ENCODE peak calls at places on chromosome 15, in seven cellular contexts. D is right lobe of liver, J is upper lobe of right lung, O is tibial artery, T is ovary, M is heart right ventricle, Y is PC-9. I is an unnamed sample.

GRCh38 chr15:34837246-34838016 is 42.1 kb upstream of the ACTC1 start:
- DNase-seq in D (no peak), J (no peak), O (peak; percentile 67), T (no peak), M (no peak), Y (no peak), I (no peak)

GRCh38 chr15:31523655-31524049 is 197.0 kb downstream of the KLF13 start:
- DNase-seq in D (no peak), J (no peak), O (no peak), T (no peak), M (no peak), Y (no peak), I (no peak)

GRCh38 chr15:94174399-94174802 is 57.0 kb upstream of the MCTP2 start:
- DNase-seq in D (no peak), J (no peak), O (no peak), T (no peak), M (no peak), Y (no peak), I (no peak)

GRCh38 chr15:85886345-85886935 is 91.7 kb upstream of the KLHL25 start:
- DNase-seq in D (no peak), J (no peak), O (no peak), T (no peak), M (no peak), Y (no peak), I (no peak)

GRCh38 chr15:36961956-36962355 is 138.4 kb downstream of the MEIS2 start:
- DNase-seq in D (no peak), J (no peak), O (no peak), T (no peak), M (no peak), Y (no peak), I (no peak)

GRCh38 chr15:63523306-63523990 is 19.1 kb downstream of the USP3 start:
- DNase-seq in D (no peak), J (no peak), O (no peak), T (no peak), M (no peak), Y (no peak), I (no peak)

GRCh38 chr15:58770519-58770856 is 614 bp upstream of the MINDY2 start:
- DNase-seq in D (no peak), J (no peak), O (no peak), T (no peak), M (no peak), Y (peak; percentile 67), I (no peak)

GRCh38 chr15:78929536-78930264 is 15.1 kb downstream of the CTSH start:
- DNase-seq in D (no peak), J (peak; percentile 58), O (no peak), T (peak; percentile 31), M (no peak), Y (peak; percentile 71), I (no peak)

GRCh38 chr15:27342991-27343390 is 372.0 kb downstream of the GABRG3 start:
- DNase-seq in D (no peak), J (no peak), O (no peak), T (no peak), M (no peak), Y (no peak), I (no peak)

GRCh38 chr15:80822666-80823065 is 43.5 kb downstream of the CEMIP start:
- DNase-seq in D (no peak), J (no peak), O (no peak), T (no peak), M (no peak), Y (no peak), I (no peak)

GRCh38 chr15:64305261-64305660 is 50.7 kb downstream of the CSNK1G1 start:
- DNase-seq in D (no peak), J (no peak), O (no peak), T (no peak), M (no peak), Y (no peak), I (no peak)

GRCh38 chr15:28904541-28905303 is 18.9 kb downstream of the APBA2 start:
- DNase-seq in D (no peak), J (peak; percentile 40), O (peak; percentile 44), T (no peak), M (no peak), Y (no peak), I (no peak)

GRCh38 chr15:82804575-82804949 is 1.3 kb downstream of the FSD2 start:
- DNase-seq in D (no peak), J (no peak), O (no peak), T (no peak), M (no peak), Y (no peak), I (no peak)

GRCh38 chr15:81002254-81003022 is 1.7 kb downstream of the TLNRD1 start:
- DNase-seq in D (peak; percentile 36), J (no peak), O (no peak), T (peak; percentile 50), M (peak; percentile 45), Y (no peak), I (no peak)

GRCh38 chr15:78148392-78149067 is 632 bp upstream of the IDH3A start:
- DNase-seq in D (no peak), J (no peak), O (no peak), T (no peak), M (no peak), Y (no peak), I (no peak)

GRCh38 chr15:80152896-80153876 is at the start of gene FAH:
- DNase-seq in D (no peak), J (no peak), O (no peak), T (no peak), M (no peak), Y (peak; percentile 73), I (no peak)

GRCh38 chr15:84840741-84841429 is 23.7 kb downstream of the ALPK3 start:
- DNase-seq in D (peak; percentile 88), J (peak; percentile 91), O (peak; percentile 95), T (no peak), M (peak; percentile 73), Y (peak; percentile 86), I (peak; percentile 74)
- H3K4me1 ChIP-seq in D (no peaks in the 10 kb centered on the region), J (peaks cover 19% of the 10 kb centered on the region), O (peaks cover 49% of the 10 kb centered on the region), T (peaks cover 3% of the 10 kb centered on the region), M (peaks cover 40% of the 10 kb centered on the region), Y (peaks cover 35% of the 10 kb centered on the region), I (no peaks in the 10 kb centered on the region)

GRCh38 chr15:52502608-52503007 is 26.1 kb downstream of the MYO5A start:
- DNase-seq in D (no peak), J (no peak), O (no peak), T (no peak), M (no peak), Y (no peak), I (no peak)

GRCh38 chr15:52505141-52505540 is 23.5 kb downstream of the MYO5A start:
- DNase-seq in D (no peak), J (peak; percentile 68), O (no peak), T (no peak), M (peak; percentile 15), Y (no peak), I (no peak)

GRCh38 chr15:52509500-52510244 is 19.0 kb downstream of the MYO5A start:
- DNase-seq in D (no peak), J (no peak), O (no peak), T (no peak), M (no peak), Y (no peak), I (no peak)

GRCh38 chr15:52503788-52504496 is 24.7 kb downstream of the MYO5A start:
- DNase-seq in D (no peak), J (no peak), O (no peak), T (no peak), M (no peak), Y (no peak), I (no peak)

DNA sequence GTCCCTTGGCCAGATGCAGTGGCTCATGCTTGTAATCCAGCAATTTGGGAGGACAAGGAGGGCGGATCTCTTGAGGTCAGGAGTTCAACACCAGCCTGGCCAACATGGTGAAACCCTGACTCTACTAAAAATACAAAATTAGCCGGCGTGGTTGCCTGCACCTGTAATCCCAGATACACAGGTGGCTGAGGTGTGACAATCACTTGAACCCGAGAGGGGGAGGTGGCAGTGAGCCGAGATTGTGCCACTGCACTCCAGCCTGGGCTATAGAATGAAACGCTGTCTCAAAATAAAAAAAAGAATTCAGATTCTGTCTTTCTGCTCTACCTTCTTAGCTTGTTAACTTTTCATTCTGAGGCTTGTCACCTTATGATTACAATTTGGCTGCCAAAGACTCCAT is 22.1 kb downstream of the MYO5A start:
- DNase-seq in D (no peak), J (no peak), O (no peak), T (no peak), M (no peak), Y (no peak), I (no peak)
- H3K4me1 ChIP-seq in D (no peaks in the 10 kb centered on the region), J (no peaks in the 10 kb centered on the region), O (no peaks in the 10 kb centered on the region), T (no peaks in the 10 kb centered on the region), M (peaks cover 6% of the 10 kb centered on the region), Y (no peaks in the 10 kb centered on the region), I (no peaks in the 10 kb centered on the region)

GRCh38 chr15:100592898-100593297 is 9.1 kb downstream of the LINS1 start:
- DNase-seq in D (no peak), J (no peak), O (no peak), T (no peak), M (no peak), Y (no peak), I (no peak)

GRCh38 chr15:100588638-100589242 is 13.2 kb downstream of the LINS1 start:
- DNase-seq in D (no peak), J (no peak), O (no peak), T (no peak), M (no peak), Y (no peak), I (no peak)

GRCh38 chr15:100593431-100593830 is 8.6 kb downstream of the LINS1 start:
- DNase-seq in D (no peak), J (no peak), O (no peak), T (no peak), M (no peak), Y (no peak), I (no peak)

GRCh38 chr15:100595964-100596363 is 6.0 kb downstream of the LINS1 start:
- DNase-seq in D (no peak), J (no peak), O (no peak), T (no peak), M (no peak), Y (no peak), I (no peak)

GRCh38 chr15:100591835-100592234 is 10.1 kb downstream of the LINS1 start:
- DNase-seq in D (no peak), J (no peak), O (no peak), T (no peak), M (no peak), Y (no peak), I (no peak)
- H3K4me1 ChIP-seq in D (no peaks in the 10 kb centered on the region), J (peaks cover 4% of the 10 kb centered on the region), O (peaks cover 8% of the 10 kb centered on the region), T (peaks cover 3% of the 10 kb centered on the region), M (no peaks in the 10 kb centered on the region), Y (no peaks in the 10 kb centered on the region), I (no peaks in the 10 kb centered on the region)

DNA sequence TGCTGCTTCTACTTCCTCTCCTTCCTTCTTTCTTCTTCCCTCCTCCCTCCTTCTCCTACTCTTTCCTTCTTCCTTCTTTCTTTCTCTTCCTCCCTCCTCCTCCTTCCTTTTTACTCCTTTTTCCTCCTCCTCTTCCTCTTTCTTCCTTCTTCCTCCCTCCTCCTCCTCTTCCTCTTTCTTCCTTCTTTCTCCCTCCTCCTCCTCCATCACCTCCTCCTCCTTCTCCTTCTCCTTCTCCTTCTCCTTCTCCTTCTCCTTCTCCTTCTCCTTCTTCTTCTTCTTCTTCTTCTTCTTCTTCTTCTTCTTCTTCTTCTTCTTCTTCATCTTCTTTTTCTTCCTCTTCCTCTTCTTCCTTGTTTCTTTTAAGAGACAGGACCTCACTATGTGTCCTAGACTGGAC is 224.0 kb downstream of the NR2F2 start:
- DNase-seq in D (no peak), J (no peak), O (no peak), T (no peak), M (no peak), Y (no peak), I (no peak)
- H3K4me1 ChIP-seq in D (no peaks in the 10 kb centered on the region), J (no peaks in the 10 kb centered on the region), O (no peaks in the 10 kb centered on the region), T (no peaks in the 10 kb centered on the region), M (peaks cover 11% of the 10 kb centered on the region), Y (no peaks in the 10 kb centered on the region), I (no peaks in the 10 kb centered on the region)